ENCODE peak calls at places on chromosomes 4 and X, in eight cellular contexts. A is Panc1; W is tibial artery; P is NCI-H446; U is hepatic stellate cell; H is stimulated activated CD8-positive, alpha-beta memory T cell treated with anti-CD3 and anti-CD28 coated beads, Interleukin-4, amount 100 ng/mL, for 1 hour; T is T-helper 2 cell; V is omental fat pad. L is an unnamed sample.
A peak's percentile ranks its signal among the peaks of the same experiment; 100 is the strongest.

GRCh38 chr4:133096972-133097371 is 52.1 kb upstream of the PCDH10 start:
- DNase-seq in A (no peak), W (no peak), P (no peak), U (no peak), H (no peak), T (no peak), V (no peak), L (no peak)

GRCh38 chr4:65416875-65417274 is 253.4 kb downstream of the EPHA5 start:
- DNase-seq in A (no peak), W (no peak), P (peak; percentile 96), U (no peak), H (no peak), T (no peak), V (no peak), L (no peak)

GRCh38 chr4:38678078-38678477 is 14.1 kb downstream of the KLF3 start:
- DNase-seq in A (no peak), W (no peak), P (no peak), U (no peak), H (no peak), T (no peak), V (no peak), L (no peak)

GRCh38 chr4:1501754-1502500 is 95.7 kb upstream of the NKX1-1 start:
- DNase-seq in A (no peak), W (peak; percentile 47), P (no peak), U (no peak), H (no peak), T (no peak), V (no peak), L (no peak)

GRCh38 chrX:29903365-29903764 is 312.0 kb upstream of the MAGEB2 start:
- DNase-seq in A (no peak), W (no peak), P (no peak), U (peak; percentile 11), H (no peak), T (no peak), V (no peak), L (no peak)

GRCh38 chr4:128570380-128570779 is 239.1 kb upstream of the JADE1 start:
- DNase-seq in A (no peak), W (peak; percentile 77), P (no peak), U (no peak), H (no peak), T (no peak), V (peak; percentile 29), L (no peak)

GRCh38 chr4:110400071-110400470 is 75.9 kb upstream of the ENPEP start:
- DNase-seq in A (no peak), W (no peak), P (no peak), U (no peak), H (no peak), T (no peak), V (no peak), L (no peak)

GRCh38 chr4:176525576-176525975 is 205.8 kb downstream of the SPCS3 start:
- DNase-seq in A (no peak), W (no peak), P (no peak), U (no peak), H (no peak), T (no peak), V (no peak), L (no peak)

GRCh38 chr4:161252520-161253141 is 911.2 kb downstream of the FSTL5 start:
- DNase-seq in A (peak; percentile 33), W (no peak), P (peak; percentile 31), U (no peak), H (no peak), T (peak; percentile 10), V (no peak), L (no peak)

GRCh38 chrX:44828008-44828605 is 15.7 kb upstream of the DUSP21 start:
- DNase-seq in A (peak; percentile 83), W (no peak), P (peak; percentile 83), U (peak; percentile 67), H (no peak), T (no peak), V (no peak), L (no peak)

GRCh38 chr4:6848717-6849305 is 60.8 kb upstream of the TBC1D14 start:
- DNase-seq in A (no peak), W (no peak), P (no peak), U (no peak), H (no peak), T (no peak), V (no peak), L (no peak)

GRCh38 chr4:185566425-185566824 is 31.1 kb upstream of the PDLIM3 start:
- DNase-seq in A (no peak), W (no peak), P (no peak), U (no peak), H (no peak), T (peak; percentile 78), V (no peak), L (no peak)

GRCh38 chr4:82519776-82520175 is 42.0 kb downstream of the TMEM150C start:
- DNase-seq in A (no peak), W (no peak), P (no peak), U (no peak), H (no peak), T (no peak), V (no peak), L (no peak)

GRCh38 chrX:129759576-129760061 is 20.1 kb upstream of the SASH3 start:
- DNase-seq in A (no peak), W (no peak), P (no peak), U (no peak), H (no peak), T (peak; percentile 92), V (no peak), L (no peak)

GRCh38 chr4:182929296-182929695 is 12.1 kb upstream of the DCTD start:
- DNase-seq in A (no peak), W (no peak), P (no peak), U (peak; percentile 79), H (no peak), T (no peak), V (no peak), L (no peak)

GRCh38 chr4:142354794-142355416 is 491.2 kb downstream of the INPP4B start:
- DNase-seq in A (no peak), W (no peak), P (no peak), U (no peak), H (no peak), T (peak; percentile 81), V (no peak), L (no peak)

GRCh38 chr4:41977709-41978108 is 3.8 kb upstream of the DCAF4L1 start:
- DNase-seq in A (no peak), W (no peak), P (no peak), U (peak; percentile 19), H (no peak), T (no peak), V (no peak), L (no peak)

GRCh38 chrX:153459976-153460375 is 10.4 kb downstream of the HAUS7 start:
- DNase-seq in A (no peak), W (no peak), P (peak; percentile 26), U (peak; percentile 69), H (no peak), T (no peak), V (no peak), L (no peak)

GRCh38 chr4:57102050-57102564 is 8.1 kb downstream of the IGFBP7 start:
- DNase-seq in A (no peak), W (peak; percentile 84), P (peak; percentile 12), U (peak; percentile 32), H (no peak), T (no peak), V (no peak), L (no peak)

GRCh38 chrX:132480581-132481203 is 8.1 kb downstream of the MBNL3 start:
- DNase-seq in A (no peak), W (no peak), P (no peak), U (peak; percentile 4), H (no peak), T (peak; percentile 86), V (no peak), L (no peak)

GRCh38 chr4:54513231-54513630 is 144.5 kb upstream of the KIT start:
- DNase-seq in A (no peak), W (no peak), P (no peak), U (peak; percentile 62), H (no peak), T (no peak), V (no peak), L (no peak)

GRCh38 chrX:22742174-22742573 is 257.6 kb upstream of the DDX53 start:
- DNase-seq in A (no peak), W (no peak), P (peak; percentile 14), U (no peak), H (no peak), T (no peak), V (no peak), L (no peak)

GRCh38 chrX:65035451-65035779 is 59.2 kb upstream of the ZC4H2 start:
- DNase-seq in A (no peak), W (peak; percentile 60), P (no peak), U (peak; percentile 17), H (no peak), T (no peak), V (no peak), L (peak; percentile 23)

GRCh38 chrX:130714135-130714534 is 188.9 kb downstream of the ENOX2 start:
- DNase-seq in A (no peak), W (no peak), P (no peak), U (no peak), H (no peak), T (no peak), V (no peak), L (no peak)

GRCh38 chr4:152735302-152735917 is 44.1 kb downstream of the TIGD4 start:
- DNase-seq in A (no peak), W (no peak), P (peak; percentile 24), U (no peak), H (no peak), T (peak; percentile 44), V (no peak), L (no peak)

GRCh38 chr4:56863441-56864129 is 42.1 kb upstream of the SPINK2 start:
- DNase-seq in A (no peak), W (no peak), P (no peak), U (no peak), H (no peak), T (peak; percentile 15), V (no peak), L (no peak)

GRCh38 chrX:130696542-130696941 is 206.5 kb downstream of the ENOX2 start:
- DNase-seq in A (no peak), W (no peak), P (no peak), U (no peak), H (no peak), T (no peak), V (no peak), L (no peak)

GRCh38 chr4:83107636-83108035 is 6.9 kb downstream of the PLAC8 start:
- DNase-seq in A (no peak), W (no peak), P (no peak), U (no peak), H (no peak), T (no peak), V (no peak), L (no peak)